ENCODE peak calls at places on chromosomes 1 and 21, in eight cellular contexts. M is activated T-helper 1 cell treated with anti-CD3 and anti-CD28 coated beads, Interleukin-2, amount 50 U/mL, for 16 hours; H is fibroblast of mammary gland; X is astrocyte of the spinal cord; N is SW480; Q is NCI-H2227 treated with DMSO at 0.1 percent for 48 hours; V is EH; O is CD4-positive, alpha-beta memory T cell. F is an unnamed sample.

GRCh38 chr1:213273546-213273945 is 222.5 kb downstream of the RPS6KC1 start:
- DNase-seq in M (no peak), H (no peak), X (no peak), N (no peak), Q (no peak), V (peak), O (no peak), F (peak)

GRCh38 chr1:225611537-225612223 is 41.2 kb downstream of the ENAH start:
- DNase-seq in M (no peak), H (no peak), X (no peak), N (no peak), Q (no peak), V (no peak), O (no peak), F (peak)

GRCh38 chr1:192506741-192507155 is 68.8 kb upstream of the RGS1 start:
- DNase-seq in M (no peak), H (peak), X (peak), N (peak), Q (no peak), V (peak), O (no peak), F (no peak)

GRCh38 chr21:42579456-42580075 is 65.9 kb downstream of the SLC37A1 start:
- DNase-seq in M (no peak), H (no peak), X (no peak), N (no peak), Q (no peak), V (no peak), O (no peak), F (no peak)

GRCh38 chr1:12052008-12052573 is 11.0 kb upstream of the TNFRSF8 start:
- DNase-seq in M (no peak), H (peak), X (peak), N (peak), Q (no peak), V (peak), O (no peak), F (peak)

GRCh38 chr1:39158330-39159086 is 46.0 kb upstream of the MACF1 start:
- DNase-seq in M (no peak), H (no peak), X (peak), N (peak), Q (no peak), V (no peak), O (no peak), F (no peak)

GRCh38 chr1:184881941-184882648 is 92.2 kb downstream of the NIBAN1 start:
- DNase-seq in M (no peak), H (peak), X (peak), N (no peak), Q (no peak), V (peak), O (no peak), F (peak)

GRCh38 chr1:40593449-40594186 is 62.2 kb downstream of the ZNF684 start:
- DNase-seq in M (no peak), H (no peak), X (no peak), N (no peak), Q (no peak), V (peak), O (no peak), F (no peak)

GRCh38 chr1:159171688-159172501 is 480 bp downstream of the CADM3 start:
- DNase-seq in M (no peak), H (no peak), X (no peak), N (no peak), Q (no peak), V (no peak), O (no peak), F (no peak)

GRCh38 chr1:69824932-69825331 is 257.2 kb downstream of the LRRC7 start:
- DNase-seq in M (no peak), H (peak), X (peak), N (no peak), Q (no peak), V (peak), O (no peak), F (no peak)

GRCh38 chr1:86775395-86775794 is 71.0 kb downstream of the SH3GLB1 start:
- DNase-seq in M (no peak), H (no peak), X (no peak), N (no peak), Q (no peak), V (peak), O (no peak), F (peak)

GRCh38 chr1:202200669-202201068 is 7.1 kb downstream of the LGR6 start:
- DNase-seq in M (no peak), H (no peak), X (no peak), N (no peak), Q (no peak), V (no peak), O (no peak), F (no peak)

GRCh38 chr1:112501810-112502641 is 6.7 kb upstream of the WNT2B start:
- DNase-seq in M (peak), H (peak), X (peak), N (peak), Q (peak), V (peak), O (peak), F (no peak)

GRCh38 chr1:31381394-31382287 is 8.8 kb upstream of the FABP3 start:
- DNase-seq in M (no peak), H (peak), X (no peak), N (no peak), Q (no peak), V (no peak), O (no peak), F (peak)

GRCh38 chr1:8456991-8457390 is 139.1 kb downstream of the SLC45A1 start:
- DNase-seq in M (no peak), H (no peak), X (no peak), N (no peak), Q (no peak), V (no peak), O (no peak), F (no peak)

GRCh38 chr1:116902718-116903390 is 6.9 kb upstream of the PTGFRN start:
- DNase-seq in M (no peak), H (no peak), X (no peak), N (no peak), Q (no peak), V (no peak), O (no peak), F (no peak)

GRCh38 chr1:116988248-116988647 is 13.3 kb upstream of the CD101 start:
- DNase-seq in M (no peak), H (peak), X (peak), N (peak), Q (peak), V (peak), O (no peak), F (no peak)

GRCh38 chr1:223834660-223835263 is 11.0 kb downstream of the TP53BP2 start:
- DNase-seq in M (no peak), H (peak), X (peak), N (no peak), Q (no peak), V (peak), O (peak), F (peak)

GRCh38 chr1:106022312-106022902 is 1034.1 kb upstream of the PRMT6 start:
- DNase-seq in M (no peak), H (peak), X (peak), N (peak), Q (no peak), V (no peak), O (no peak), F (no peak)

GRCh38 chr1:36583080-36583479 is 100.4 kb upstream of the CSF3R start:
- DNase-seq in M (no peak), H (no peak), X (no peak), N (no peak), Q (no peak), V (no peak), O (no peak), F (no peak)